ENCODE peak calls at places on chromosomes 4 and X, in seven cellular contexts. E, J, F, G, Y, S and U are unnamed samples.
A peak's percentile ranks its signal among the peaks of the same experiment; 100 is the strongest.

GRCh38 chr4:30757357-30757756 is 37.2 kb downstream of the PCDH7 start:
- DNase-seq in J (no peak), E (no peak), Y (peak; percentile 100), F (no peak), S (no peak), G (peak; percentile 6), U (no peak)

GRCh38 chr4:176778063-176778462 is 14.7 kb downstream of the VEGFC start:
- DNase-seq in J (no peak), Y (peak; percentile 65), G (no peak), E (no peak), S (no peak), F (no peak), U (no peak)

GRCh38 chrX:101449279-101449678 is 36.0 kb upstream of the ARMCX4 start:
- DNase-seq in S (no peak), E (no peak), G (no peak), F (no peak), J (no peak), Y (no peak), U (no peak)

GRCh38 chr4:137794779-137795178 is 262.5 kb upstream of the PCDH18 start:
- DNase-seq in S (no peak), G (no peak), F (no peak), Y (no peak), E (no peak), J (no peak), U (no peak)

GRCh38 chrX:38006283-38006682 is at the start of gene SYTL5:
- DNase-seq in J (no peak), F (no peak), E (no peak), S (no peak), Y (peak; percentile 76), G (no peak), U (no peak)

GRCh38 chr4:54318904-54319303 is 89.8 kb downstream of the PDGFRA start:
- DNase-seq in G (no peak), E (peak; percentile 31), F (no peak), Y (peak; percentile 30), J (peak; percentile 1), S (no peak), U (peak; percentile 40)

GRCh38 chrX:46251755-46252154 is 293.5 kb downstream of the ZNF674 start:
- DNase-seq in S (no peak), J (no peak), E (no peak), Y (peak; percentile 54), F (no peak), G (no peak), U (no peak)

GRCh38 chrX:1385824-1386223 is 6.1 kb downstream of the SLC25A6 start:
- DNase-seq in F (no peak), J (no peak), S (no peak), Y (no peak), G (no peak), E (no peak), U (no peak)

GRCh38 chrX:1554469-1555210 is 17.7 kb upstream of the P2RY8 start:
- DNase-seq in F (no peak), G (no peak), J (peak; percentile 71), S (no peak), E (no peak), Y (no peak), U (no peak)

GRCh38 chr4:56976283-56976877 is 1.0 kb downstream of the NOA1 start:
- DNase-seq in F (no peak), S (no peak), J (no peak), G (peak; percentile 54), E (peak; percentile 23), Y (no peak), U (no peak)

GRCh38 chrX:42902513-42902912 is 124.5 kb upstream of the PPP1R2C start:
- DNase-seq in E (no peak), S (no peak), Y (no peak), F (no peak), G (no peak), J (no peak), U (no peak)

GRCh38 chr4:2849267-2850140 is 5.9 kb downstream of the ADD1 start:
- DNase-seq in F (no peak), Y (no peak), S (no peak), J (no peak), G (no peak), E (no peak), U (no peak)

GRCh38 chr4:150609131-150609530 is 27.2 kb downstream of the MAB21L2 start:
- DNase-seq in S (no peak), E (no peak), F (no peak), G (no peak), J (no peak), Y (peak; percentile 15), U (no peak)

GRCh38 chr4:159484049-159484448 is 381.2 kb downstream of the RAPGEF2 start:
- DNase-seq in G (no peak), J (no peak), F (no peak), E (no peak), S (no peak), Y (peak; percentile 6), U (no peak)

GRCh38 chrX:150572206-150572605 is 3.8 kb downstream of the MTM1 start:
- DNase-seq in S (no peak), E (no peak), J (no peak), F (no peak), G (no peak), Y (peak; percentile 70), U (no peak)

GRCh38 chr4:7153711-7154110 is 38.6 kb upstream of the SORCS2 start:
- DNase-seq in S (no peak), J (no peak), G (no peak), F (no peak), Y (no peak), E (no peak), U (no peak)

GRCh38 chr4:7281316-7282093 is 89.2 kb downstream of the SORCS2 start:
- DNase-seq in F (no peak), Y (no peak), J (no peak), E (no peak), G (no peak), S (no peak), U (no peak)

GRCh38 chr4:147822128-147822527 is 90.2 kb downstream of the ARHGAP10 start:
- DNase-seq in E (no peak), J (no peak), Y (peak; percentile 98), S (peak; percentile 86), F (peak; percentile 84), G (no peak), U (no peak)

GRCh38 chr4:158051401-158052235 is 121.2 kb downstream of the GASK1B start:
- DNase-seq in F (no peak), J (no peak), E (no peak), Y (no peak), S (peak; percentile 40), G (no peak), U (no peak)

GRCh38 chr4:94995684-94996394 is 238.1 kb downstream of the BMPR1B start:
- DNase-seq in Y (peak; percentile 51), J (no peak), S (no peak), F (peak; percentile 29), E (no peak), G (peak; percentile 35), U (no peak)

GRCh38 chrX:21132686-21133393 is 241.4 kb upstream of the CNKSR2 start:
- DNase-seq in G (no peak), E (no peak), J (no peak), F (no peak), S (no peak), Y (peak; percentile 41), U (no peak)

GRCh38 chr4:169640261-169640880 is 20.0 kb downstream of the CLCN3 start:
- DNase-seq in S (no peak), F (no peak), E (no peak), J (no peak), Y (no peak), G (no peak), U (no peak)

GRCh38 chr4:169253904-169254303 is 16.9 kb downstream of the SH3RF1 start:
- DNase-seq in F (no peak), G (no peak), J (no peak), S (no peak), E (no peak), Y (no peak), U (no peak)

GRCh38 chrX:74467656-74468055 is 46.4 kb downstream of the SLC16A2 start:
- DNase-seq in S (no peak), F (no peak), E (no peak), Y (peak; percentile 17), J (no peak), G (no peak), U (no peak)

GRCh38 chr4:157840630-157841029 is 332.2 kb downstream of the GASK1B start:
- DNase-seq in E (no peak), S (no peak), J (no peak), F (no peak), Y (no peak), G (no peak), U (no peak)

GRCh38 chr4:5638316-5638715 is 70.0 kb downstream of the EVC2 start:
- DNase-seq in Y (peak; percentile 70), J (no peak), E (no peak), G (no peak), F (no peak), S (no peak), U (no peak)

GRCh38 chrX:689983-690382 is 59.4 kb downstream of the SHOX start:
- DNase-seq in F (no peak), E (no peak), J (no peak), S (no peak), Y (no peak), G (no peak), U (no peak)

GRCh38 chrX:49106930-49107329 is 16.6 kb downstream of the GPKOW start:
- DNase-seq in J (no peak), E (peak; percentile 10), Y (peak; percentile 37), S (no peak), G (peak; percentile 17), F (no peak), U (no peak)

GRCh38 chr4:89158884-89159503 is 47.7 kb downstream of the TIGD2 start:
- DNase-seq in J (no peak), Y (peak; percentile 51), F (no peak), E (no peak), S (no peak), G (no peak), U (no peak)

GRCh38 chr4:151604238-151604637 is 156.6 kb downstream of the GATB start:
- DNase-seq in J (no peak), S (no peak), Y (peak; percentile 19), F (no peak), G (no peak), E (no peak), U (no peak)

GRCh38 chrX:10729000-10729399 is 108.6 kb upstream of the MID1 start:
- DNase-seq in F (no peak), S (no peak), Y (no peak), E (no peak), G (no peak), J (no peak), U (no peak)

GRCh38 chr4:99615210-99615834 is 40.7 kb downstream of the MTTP start:
- DNase-seq in G (no peak), J (no peak), S (no peak), Y (no peak), E (no peak), F (peak; percentile 23), U (no peak)

GRCh38 chr4:56049428-56050212 is 100.9 kb downstream of the CEP135 start:
- DNase-seq in E (peak; percentile 17), J (no peak), F (no peak), Y (peak; percentile 7), S (no peak), G (peak; percentile 16), U (no peak)

GRCh38 chr4:140046573-140046972 is 107.4 kb downstream of the MAML3 start:
- DNase-seq in E (no peak), G (no peak), J (no peak), S (no peak), Y (no peak), F (no peak), U (no peak)

GRCh38 chr4:159341486-159341885 is 238.6 kb downstream of the RAPGEF2 start:
- DNase-seq in G (no peak), E (no peak), J (no peak), S (no peak), F (no peak), Y (peak; percentile 33), U (no peak)

GRCh38 chrX:40945366-40945713 is 139.9 kb upstream of the USP9X start:
- DNase-seq in Y (peak; percentile 78), E (no peak), F (peak; percentile 23), S (peak; percentile 29), G (no peak), J (no peak), U (no peak)

GRCh38 chr4:10589308-10589707 is 95.3 kb downstream of the CLNK start:
- DNase-seq in F (no peak), Y (no peak), S (no peak), J (no peak), E (no peak), G (no peak), U (no peak)

GRCh38 chr4:106261980-106262379 is 54.0 kb downstream of the TBCK start:
- DNase-seq in Y (no peak), S (no peak), G (no peak), E (no peak), J (no peak), F (no peak), U (no peak)